ENCODE peak calls at places on chromosomes 13 and 19, in nine cellular contexts. M is activated CD4-positive, alpha-beta T cell treated with anti-CD3 and anti-CD28 coated beads, Interleukin-2, amount 10 ng/mL, durations not matched to agents 7 days and 5 days; B is astrocyte of the spinal cord; F is pancreas; K is ELF-1; N is type B pancreatic cell; C is SJSA1; R is naive thymus-derived CD8-positive, alpha-beta T cell; V is NCI-H1436. J is an unnamed sample.

GRCh38 chr13:107545946-107546502 is 669.3 kb downstream of the LIG4 start:
- DNase-seq in M (no peak), B (no peak), F (no peak), K (no peak), N (no peak), C (no peak), R (no peak), V (no peak), J (no peak)

GRCh38 chr13:112205990-112206389 is 139.0 kb downstream of the SOX1 start:
- DNase-seq in M (peak), B (no peak), F (no peak), K (no peak), N (no peak), C (no peak), R (no peak), V (no peak), J (peak)

GRCh38 chr19:8206147-8207087 is 2.8 kb upstream of the CERS4 start:
- DNase-seq in M (no peak), B (no peak), F (peak), K (peak), N (no peak), C (no peak), R (no peak), V (peak), J (no peak)

GRCh38 chr13:35940734-35941133 is 190.4 kb downstream of the DCLK1 start:
- DNase-seq in M (no peak), B (no peak), F (no peak), K (no peak), N (no peak), C (no peak), R (no peak), V (no peak), J (no peak)

GRCh38 chr13:43528992-43529391 is 257.8 kb downstream of the ENOX1 start:
- DNase-seq in M (no peak), B (no peak), F (no peak), K (no peak), N (no peak), C (no peak), R (no peak), V (no peak), J (no peak)

GRCh38 chr19:33350538-33351309 is 22.8 kb upstream of the CEBPG start:
- DNase-seq in M (no peak), B (peak), F (no peak), K (no peak), N (no peak), C (no peak), R (no peak), V (no peak), J (no peak)

GRCh38 chr19:1008268-1009042 is 8.2 kb downstream of the GRIN3B start:
- DNase-seq in M (no peak), B (no peak), F (no peak), K (no peak), N (no peak), C (no peak), R (no peak), V (no peak), J (no peak)

GRCh38 chr13:75416327-75417005 is 65.5 kb downstream of the TBC1D4 start:
- DNase-seq in M (no peak), B (no peak), F (no peak), K (no peak), N (no peak), C (no peak), R (no peak), V (no peak), J (no peak)

GRCh38 chr19:49224856-49225255 is 67.3 kb downstream of the TRPM4 start:
- DNase-seq in M (peak), B (peak), F (peak), K (peak), N (no peak), C (peak), R (no peak), V (peak), J (peak)

GRCh38 chr13:94886191-94886590 is 173.8 kb upstream of the SOX21 start:
- DNase-seq in M (no peak), B (peak), F (no peak), K (peak), N (no peak), C (peak), R (no peak), V (no peak), J (no peak)

GRCh38 chr19:15673176-15673654 is 328 bp downstream of the CYP4F12 start:
- DNase-seq in M (no peak), B (no peak), F (no peak), K (no peak), N (no peak), C (no peak), R (no peak), V (no peak), J (peak)

GRCh38 chr19:6065685-6066365 is 44.5 kb downstream of the RFX2 start:
- DNase-seq in M (peak), B (peak), F (peak), K (no peak), N (no peak), C (peak), R (no peak), V (peak), J (no peak)

GRCh38 chr19:10113964-10114650 is 2.6 kb downstream of the P2RY11 start:
- DNase-seq in M (no peak), B (no peak), F (no peak), K (peak), N (no peak), C (no peak), R (no peak), V (no peak), J (peak)

GRCh38 chr13:109196896-109197295 is 567.5 kb downstream of the MYO16 start:
- DNase-seq in M (no peak), B (no peak), F (no peak), K (peak), N (no peak), C (peak), R (no peak), V (no peak), J (peak)

GRCh38 chr19:39411006-39411831 is 1.2 kb upstream of the PLEKHG2 start:
- DNase-seq in M (peak), B (peak), F (peak), K (peak), N (no peak), C (no peak), R (no peak), V (no peak), J (no peak)

GRCh38 chr13:20525144-20525600 is 485 bp downstream of the CRYL1 start:
- DNase-seq in M (peak), B (no peak), F (peak), K (peak), N (no peak), C (no peak), R (peak), V (no peak), J (peak)

GRCh38 chr19:46378268-46378667 is 31.4 kb downstream of the PPP5C start:
- DNase-seq in M (no peak), B (peak), F (no peak), K (no peak), N (no peak), C (no peak), R (no peak), V (no peak), J (no peak)

GRCh38 chr19:29873801-29874575 is 62.2 kb downstream of the CCNE1 start:
- DNase-seq in M (no peak), B (no peak), F (no peak), K (no peak), N (no peak), C (no peak), R (no peak), V (no peak), J (no peak)

GRCh38 chr13:48876289-48876688 is 99.4 kb upstream of the FNDC3A start:
- DNase-seq in M (no peak), B (no peak), F (no peak), K (peak), N (no peak), C (no peak), R (no peak), V (no peak), J (no peak)

GRCh38 chr19:980133-980998 is 3.8 kb upstream of the WDR18 start:
- DNase-seq in M (no peak), B (no peak), F (no peak), K (peak), N (no peak), C (no peak), R (no peak), V (no peak), J (no peak)

GRCh38 chr13:108419768-108420167 is 150.2 kb downstream of the TNFSF13B start:
- DNase-seq in M (no peak), B (no peak), F (no peak), K (no peak), N (no peak), C (no peak), R (no peak), V (no peak), J (no peak)

GRCh38 chr19:58182577-58182988 is 278 bp upstream of the ZNF274 start:
- DNase-seq in M (peak), B (no peak), F (no peak), K (peak), N (no peak), C (no peak), R (no peak), V (no peak), J (no peak)

GRCh38 chr13:92500192-92500591 is 726.4 kb upstream of the GPC6 start:
- DNase-seq in M (no peak), B (no peak), F (no peak), K (peak), N (no peak), C (no peak), R (no peak), V (no peak), J (no peak)

GRCh38 chr13:101945435-101945834 is 456.4 kb downstream of the FGF14 start:
- DNase-seq in M (no peak), B (no peak), F (no peak), K (no peak), N (no peak), C (no peak), R (no peak), V (no peak), J (no peak)

GRCh38 chr19:3053218-3053621 is 9.1 kb downstream of the TLE5 start:
- DNase-seq in M (no peak), B (no peak), F (no peak), K (no peak), N (no peak), C (no peak), R (no peak), V (no peak), J (no peak)

J was measured in RPMI8226.